ENCODE peak calls at places on chromosome 5, in four cellular contexts. Y is H1, O is HepG2, M is GM12878. Q is an unnamed sample.

GRCh38 chr5:173721259-173722232 is 105.1 kb upstream of the BOD1 start:
- DNase-seq in Y (no peak), O (no peak), M (no peak), Q (no peak)

GRCh38 chr5:112917453-112918005 is 4.5 kb downstream of the REEP5 start:
- DNase-seq in Y (no peak), O (peak; percentile 28), M (no peak), Q (peak; percentile 37)

GRCh38 chr5:178496219-178496618 is 94.0 kb downstream of the COL23A1 start:
- DNase-seq in Y (no peak), O (no peak), M (no peak), Q (no peak)

GRCh38 chr5:20286512-20286911 is 298.5 kb upstream of the CDH18 start:
- DNase-seq in Y (no peak), O (no peak), M (no peak), Q (no peak)

GRCh38 chr5:50702615-50703325 is 36.3 kb downstream of the PARP8 start:
- DNase-seq in Y (no peak), O (no peak), M (no peak), Q (no peak)

GRCh38 chr5:96476654-96477053 is 43.6 kb upstream of the PCSK1 start:
- DNase-seq in Y (no peak), O (no peak), M (no peak), Q (no peak)

GRCh38 chr5:54695198-54695966 is 177.8 kb downstream of the SNX18 start:
- DNase-seq in Y (no peak), O (no peak), M (no peak), Q (no peak)

GRCh38 chr5:111083323-111083722 is 8.8 kb upstream of the WDR36 start:
- DNase-seq in Y (no peak), O (no peak), M (no peak), Q (no peak)

GRCh38 chr5:34686762-34687268 is 30.7 kb downstream of the RAI14 start:
- DNase-seq in Y (no peak), O (peak; percentile 86), M (no peak), Q (no peak)

GRCh38 chr5:108801776-108802175 is 54.1 kb downstream of the FER start:
- DNase-seq in Y (no peak), O (peak; percentile 40), M (no peak), Q (no peak)

GRCh38 chr5:81117566-81117965 is 115.6 kb upstream of the CKMT2 start:
- DNase-seq in Y (no peak), O (no peak), M (no peak), Q (no peak)

GRCh38 chr5:168479166-168479565 is 7.1 kb upstream of the RARS1 start:
- DNase-seq in Y (no peak), O (no peak), M (no peak), Q (no peak)

DNA sequence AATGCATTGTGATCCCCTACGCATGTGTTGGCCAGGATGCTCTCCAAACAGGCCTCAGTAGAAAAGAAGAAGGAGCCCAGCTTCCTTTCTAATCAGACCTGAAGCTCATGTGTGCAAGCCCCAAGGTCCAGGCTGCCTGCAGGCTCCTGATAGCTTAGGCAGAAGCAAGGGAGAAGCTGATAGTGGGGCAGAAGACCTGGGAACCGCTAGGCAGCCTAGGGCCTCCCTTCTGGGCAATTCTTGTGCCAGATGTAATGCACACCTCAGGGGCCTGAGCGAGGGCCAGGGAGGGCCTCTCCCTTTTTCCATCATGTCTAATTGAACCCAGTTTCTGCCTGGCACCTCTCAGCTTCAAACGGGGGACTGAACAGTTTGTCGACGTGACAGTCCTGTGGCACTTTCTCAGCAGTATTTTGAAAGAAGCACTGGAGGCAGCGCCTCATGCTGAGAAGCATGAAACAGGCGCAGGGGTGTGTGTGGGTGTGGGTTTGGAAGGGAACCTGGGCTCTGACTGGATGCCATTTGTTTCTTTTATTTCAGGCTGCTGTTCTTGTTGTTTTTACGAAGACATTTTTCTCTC is 212.8 kb downstream of the PIK3R1 start:
- DNase-seq in Y (no peak), O (no peak), M (no peak), Q (no peak)
- TF ChIP-seq TCF12 in Y (no peak), O (no peak), M (no peak), Q (no peak)

GRCh38 chr5:79193643-79194042 is 42.3 kb upstream of the JMY start:
- DNase-seq in Y (no peak), O (no peak), M (no peak), Q (no peak)
- TF ChIP-seq TAF1 in Y (no peak), O (no peak), M (no peak), Q (no peak)

GRCh38 chr5:87388129-87388528 is 24.6 kb downstream of the CCNH start:
- DNase-seq in Y (no peak), O (no peak), M (no peak), Q (no peak)

GRCh38 chr5:87389635-87390034 is 23.1 kb downstream of the CCNH start:
- DNase-seq in Y (no peak), O (no peak), M (no peak), Q (no peak)

GRCh38 chr5:87382224-87382623 is 30.5 kb downstream of the CCNH start:
- DNase-seq in Y (no peak), O (no peak), M (no peak), Q (no peak)

GRCh38 chr5:87383216-87383615 is 29.5 kb downstream of the CCNH start:
- DNase-seq in Y (no peak), O (no peak), M (no peak), Q (no peak)

DNA sequence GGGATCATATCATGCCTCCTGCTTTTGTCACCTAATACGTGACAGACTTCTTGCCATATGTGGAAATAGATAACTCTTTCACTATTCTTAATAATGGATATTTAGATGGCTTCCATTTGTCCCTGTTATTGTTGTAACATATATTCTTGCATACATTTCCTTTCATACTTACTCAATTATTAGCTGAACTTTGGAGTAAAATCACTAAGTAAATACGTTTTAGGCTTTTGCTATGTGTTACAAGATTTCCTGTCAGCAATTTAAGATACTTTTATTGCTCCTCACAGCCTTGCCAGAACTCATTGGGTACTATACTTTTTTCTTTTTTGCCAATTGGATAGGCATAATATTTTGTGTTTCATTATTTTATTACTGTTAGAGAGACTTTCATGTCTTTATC is 26.9 kb downstream of the CCNH start:
- DNase-seq in Y (no peak), O (peak; percentile 35), M (no peak), Q (no peak)
- TF ChIP-seq TCF12 in Y (no peak), O (no peak), M (no peak), Q (no peak)

GRCh38 chr5:100762995-100763394 is 140.1 kb downstream of the ST8SIA4 start:
- DNase-seq in Y (no peak), O (no peak), M (no peak), Q (no peak)
- TF ChIP-seq TAF1 in Y (no peak), O (no peak), M (no peak), Q (no peak)

DNA sequence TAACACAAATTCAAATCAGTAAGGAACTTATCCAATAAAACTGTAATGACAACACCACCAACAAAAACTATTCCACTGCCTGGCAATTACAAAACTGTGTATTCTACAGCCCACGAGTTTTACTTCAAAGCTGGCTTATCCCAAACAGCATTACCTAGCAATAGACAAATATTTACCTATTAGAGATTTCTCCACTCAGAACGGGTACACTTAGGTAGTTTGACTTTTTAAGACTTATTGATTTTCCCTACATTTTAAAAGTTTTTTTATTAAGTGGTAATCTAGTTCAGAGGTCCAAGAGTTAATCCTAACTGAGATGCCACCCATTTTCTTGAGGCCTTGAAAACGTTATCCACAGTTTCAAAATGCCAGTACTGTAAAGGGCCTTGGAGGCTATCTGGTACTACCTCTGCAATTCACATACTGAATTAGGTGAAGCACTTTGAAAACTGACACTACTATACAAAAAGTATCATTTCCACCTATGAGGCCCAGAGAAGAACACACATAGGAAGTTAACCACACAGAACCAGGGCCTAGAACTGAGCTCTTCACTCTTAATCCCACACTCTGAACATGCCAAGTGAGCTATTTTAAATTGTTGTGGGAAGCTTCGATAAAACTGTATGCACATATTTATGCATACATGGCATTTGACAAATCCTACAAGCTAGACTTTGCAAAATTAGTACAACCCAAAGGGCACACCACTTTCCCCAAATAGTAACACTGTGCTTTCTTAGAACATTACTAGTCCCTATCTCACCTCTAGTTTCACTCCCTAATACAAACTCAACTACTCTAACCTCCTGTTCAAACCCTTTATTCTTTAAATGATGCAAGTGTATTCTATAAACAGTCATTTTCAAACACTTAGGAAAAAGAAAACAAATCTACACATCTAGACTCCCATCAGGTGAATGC is 2.1 kb downstream of the NADK2 start:
- DNase-seq in Y (no peak), O (peak; percentile 84), M (no peak), Q (no peak)
- TF ChIP-seq TCF12 in Y (no peak), O (peak; percentile 52), M (no peak), Q (no peak)

DNA sequence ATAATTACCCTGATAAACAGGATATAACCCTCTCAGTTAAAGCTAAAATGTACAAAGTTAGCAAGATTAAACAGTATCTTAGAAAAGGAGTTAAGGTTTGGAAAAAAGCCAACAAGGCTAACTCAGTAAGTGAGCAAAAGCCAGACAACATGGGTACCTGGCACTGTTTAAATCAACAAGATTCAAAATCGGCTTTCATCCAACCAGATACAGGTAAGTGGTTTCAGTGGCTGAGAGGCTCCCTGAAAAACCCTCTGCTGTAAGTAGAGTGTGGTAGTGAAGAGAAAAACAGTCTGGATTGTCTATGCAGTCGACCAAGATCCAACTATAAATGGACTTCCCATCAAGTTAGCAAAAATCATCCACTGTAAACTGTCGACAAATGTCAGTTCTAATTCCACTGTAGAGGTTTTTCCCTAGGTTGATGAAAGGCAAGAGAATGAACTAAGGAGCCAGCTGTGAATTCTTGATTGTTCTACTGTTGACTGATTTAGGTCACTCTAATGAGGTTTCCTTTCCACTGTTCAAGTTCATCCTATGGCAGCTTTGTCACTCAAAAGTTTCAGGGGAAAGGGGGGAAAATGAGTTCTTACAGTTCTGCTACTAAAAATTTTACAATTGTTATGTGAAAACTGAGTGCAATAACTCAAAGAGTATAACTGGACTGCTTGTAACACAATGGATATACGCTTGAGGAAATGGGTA is 27.3 kb downstream of the ETF1 start:
- DNase-seq in Y (no peak), O (no peak), M (no peak), Q (no peak)
- TF ChIP-seq TAF1 in Y (no peak), O (no peak), M (no peak), Q (no peak)

Q was measured in SK-N-SH.